ENCODE peak calls at places on chromosomes 4 and X, in four cellular contexts. J, D, R and K are unnamed samples.

GRCh38 chr4:67721770-67722597 is 21.0 kb upstream of the UBA6 start:
- DNase-seq in J (no peak), R (peak), D (no peak), K (no peak)

GRCh38 chr4:81471361-81472248 is at the start of gene RASGEF1B:
- DNase-seq in R (peak), J (peak), D (peak), K (no peak)

GRCh38 chr4:79233820-79234219 is 92.0 kb downstream of the NAA11 start:
- DNase-seq in D (no peak), R (no peak), J (no peak), K (no peak)

GRCh38 chrX:15854080-15854655 is 445 bp downstream of the AP1S2 start:
- DNase-seq in D (peak), R (peak), J (peak), K (no peak)

GRCh38 chr4:122921971-122922876 is at the start of gene NUDT6:
- DNase-seq in D (peak), J (peak), R (peak), K (no peak)

GRCh38 chr4:2247128-2248043 is 5.5 kb upstream of the HAUS3 start:
- DNase-seq in J (peak), D (no peak), R (no peak), K (no peak)

GRCh38 chr4:104747635-104748034 is 252.9 kb upstream of the CXXC4 start:
- DNase-seq in D (no peak), R (peak), J (no peak), K (no peak)

GRCh38 chr4:119682080-119682479 is 53.5 kb upstream of the PDE5A start:
- DNase-seq in R (no peak), J (no peak), D (no peak), K (no peak)

GRCh38 chr4:41640905-41641304 is 102.9 kb downstream of the LIMCH1 start:
- DNase-seq in J (no peak), R (no peak), D (no peak), K (no peak)

GRCh38 chr4:2163311-2163821 is 78.6 kb downstream of the HAUS3 start:
- DNase-seq in R (peak), D (no peak), J (no peak), K (no peak)

GRCh38 chr4:54073481-54073880 is 9.1 kb upstream of the CHIC2 start:
- DNase-seq in D (no peak), R (peak), J (no peak), K (no peak)

GRCh38 chrX:97987979-97988378 is 1104.3 kb downstream of the RPA4 start:
- DNase-seq in D (no peak), J (no peak), R (no peak), K (no peak)

GRCh38 chr4:128571747-128572146 is 237.8 kb upstream of the JADE1 start:
- DNase-seq in J (peak), D (peak), R (peak), K (peak)

GRCh38 chr4:24570172-24570571 is 14.2 kb downstream of the DHX15 start:
- DNase-seq in D (no peak), J (no peak), R (no peak), K (no peak)

GRCh38 chr4:88035292-88035691 is 27.9 kb downstream of the PKD2 start:
- DNase-seq in D (no peak), R (no peak), J (no peak), K (no peak)

GRCh38 chr4:72397314-72397713 is 171.7 kb downstream of the ADAMTS3 start:
- DNase-seq in R (peak), D (no peak), J (peak), K (no peak)

GRCh38 chr4:121070696-121071639 is 1.4 kb downstream of the NDNF start:
- DNase-seq in R (peak), J (peak), D (no peak), K (no peak)

DNA sequence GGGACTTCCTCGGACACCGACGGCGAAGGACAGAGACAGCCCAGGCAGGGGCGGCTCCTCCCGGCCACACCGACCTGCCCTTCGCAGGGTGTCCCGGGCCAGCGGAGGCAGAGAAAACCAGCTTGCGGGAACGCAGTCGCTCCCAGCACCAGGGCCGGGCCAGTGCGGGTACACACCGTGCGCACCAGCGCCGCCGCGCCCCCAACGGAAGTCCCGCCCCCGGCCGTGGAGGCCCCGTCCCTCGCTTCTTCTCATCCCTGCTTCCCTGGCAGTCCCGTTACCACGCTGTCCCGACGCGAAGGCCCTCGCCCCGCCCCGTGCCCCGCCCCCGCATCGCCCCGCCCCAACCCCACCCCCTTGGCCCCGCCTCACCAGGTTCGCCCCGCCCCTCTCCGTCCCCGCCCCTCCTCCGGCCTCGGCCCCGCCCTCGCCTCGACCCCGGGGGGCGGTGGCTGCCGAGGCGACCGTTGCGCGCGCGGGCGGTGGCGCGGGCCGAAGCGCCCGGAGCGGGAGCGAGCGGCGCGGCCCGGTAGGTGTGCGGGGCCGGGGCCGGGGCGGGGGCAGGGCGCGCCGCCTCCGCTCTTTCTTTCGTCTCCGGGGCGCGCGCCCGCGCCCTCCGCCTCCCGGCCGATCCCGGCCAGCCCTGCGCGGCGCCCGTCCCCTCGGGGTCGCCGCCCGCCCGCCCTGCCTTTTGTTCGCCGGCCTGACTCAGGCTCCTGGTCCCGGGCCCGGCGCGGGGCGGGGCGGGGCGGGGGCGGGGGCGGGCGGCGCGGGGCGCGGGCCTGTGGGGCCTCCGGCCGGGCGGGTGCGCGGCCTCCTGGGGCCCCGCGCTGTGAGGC is at the start of gene RGS12:
- DNase-seq in D (peak), J (peak), R (peak), K (peak)
- TF ChIP-seq CTCF in D (no peak), J (no peak), R (no peak), K (no peak)

GRCh38 chr4:165330071-165330470 is 2.6 kb downstream of the MSMO1 start:
- DNase-seq in D (no peak), J (no peak), R (no peak), K (no peak)
- H3K4me3 ChIP-seq in D (no peak), J (peak), R (peak), K (no peak)

GRCh38 chrX:126770179-126770578 is 49.4 kb upstream of the PRR32 start:
- DNase-seq in J (no peak), R (no peak), D (no peak), K (no peak)
- TF ChIP-seq CTCF in J (peak), R (no peak), D (no peak), K (no peak)

GRCh38 chr4:70930530-70931256 is 28.5 kb downstream of the MOB1B start:
- DNase-seq in D (no peak), J (no peak), R (no peak), K (no peak)
- H3K4me3 ChIP-seq in D (no peak), J (no peak), R (no peak), K (no peak)

GRCh38 chr4:16866974-16867373 is 31.5 kb downstream of the LDB2 start:
- DNase-seq in R (no peak), D (no peak), J (no peak), K (no peak)
- TF ChIP-seq CTCF in R (no peak), D (no peak), J (no peak), K (no peak)

GRCh38 chrX:13891367-13892146 is 74.7 kb upstream of the GPM6B start:
- DNase-seq in J (no peak), R (no peak), D (no peak), K (no peak)
- H3K4me3 ChIP-seq in J (no peak), R (no peak), D (no peak), K (no peak)

GRCh38 chr4:183099537-183100297 is 660 bp downstream of the WWC2 start:
- DNase-seq in J (peak), R (no peak), D (no peak), K (no peak)
- TF ChIP-seq CTCF in J (peak), R (no peak), D (no peak), K (no peak)

GRCh38 chr4:74283614-74284013 is 24.7 kb upstream of the EPGN start:
- DNase-seq in J (no peak), R (peak), D (no peak), K (peak)
- H3K4me3 ChIP-seq in J (no peak), R (no peak), D (no peak), K (no peak)

DNA sequence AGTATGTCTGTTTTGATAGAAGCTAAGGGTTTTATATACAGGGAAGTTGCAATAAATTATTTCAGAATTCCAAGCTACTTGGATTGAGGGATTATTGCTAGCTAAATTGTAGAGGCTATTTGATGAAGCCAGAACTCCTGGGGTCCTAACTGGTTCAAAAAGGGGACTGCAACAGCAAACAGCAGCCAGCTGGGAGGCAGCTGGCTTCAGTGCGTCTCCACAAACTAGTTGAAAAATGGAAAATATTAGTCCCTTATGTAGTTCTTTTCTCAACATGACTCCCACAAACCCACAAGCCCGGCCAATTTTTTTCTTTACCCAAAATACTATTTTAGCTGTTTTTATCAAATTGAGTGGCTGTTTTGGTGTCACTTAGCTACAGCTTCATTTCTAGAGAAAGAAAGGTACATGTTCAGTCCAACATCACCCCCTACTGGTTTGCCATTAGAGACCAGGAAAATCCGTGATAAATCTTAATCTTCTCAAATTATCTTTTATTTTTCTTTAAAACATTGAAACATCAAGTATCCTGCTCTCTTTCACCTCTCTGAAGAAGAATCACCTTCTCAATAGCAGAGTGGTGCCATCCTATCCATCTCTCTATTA is 97.2 kb downstream of the GUCY2F start:
- DNase-seq in D (no peak), J (no peak), R (peak), K (no peak)
- TF ChIP-seq CTCF in D (peak), J (peak), R (peak), K (peak)

GRCh38 chr4:150250293-150250997 is 172.2 kb downstream of the DCLK2 start:
- DNase-seq in D (no peak), J (no peak), R (no peak), K (no peak)
- H3K4me3 ChIP-seq in D (no peak), J (no peak), R (no peak), K (no peak)